ENCODE peak calls at places on chromosomes 12 and 14, in four cellular contexts. I, Z, R and W are unnamed samples.

GRCh38 chr14:52422650-52423356 is 108.7 kb downstream of the PTGER2 start:
- DNase-seq in R (peak; percentile 96), Z (no peak), I (no peak), W (peak; percentile 13)

GRCh38 chr12:47388712-47389111 is 309.0 kb upstream of the AMIGO2 start:
- DNase-seq in R (no peak), I (no peak), Z (no peak), W (no peak)

GRCh38 chr14:95318399-95318834 is 1.3 kb downstream of the CLMN start:
- DNase-seq in Z (no peak), I (no peak), R (no peak), W (no peak)

GRCh38 chr14:101315802-101316296 is 245.4 kb upstream of the DIO3 start:
- DNase-seq in I (no peak), Z (no peak), R (no peak), W (no peak)

GRCh38 chr12:11651785-11652184 is 2.3 kb downstream of the ETV6 start:
- DNase-seq in Z (no peak), I (no peak), R (peak; percentile 45), W (peak; percentile 27)

GRCh38 chr12:6925543-6926279 is 2.0 kb upstream of the ATN1 start:
- DNase-seq in R (peak; percentile 89), Z (peak; percentile 85), I (no peak), W (peak; percentile 78)

GRCh38 chr14:51552768-51553426 is 98.8 kb upstream of the FRMD6 start:
- DNase-seq in Z (peak; percentile 25), R (no peak), I (no peak), W (no peak)

GRCh38 chr12:43310596-43310995 is 241.4 kb downstream of the ADAMTS20 start:
- DNase-seq in R (no peak), Z (no peak), I (no peak), W (no peak)

GRCh38 chr12:109458086-109458485 is 19.0 kb downstream of the KCTD10 start:
- DNase-seq in I (peak; percentile 71), R (peak; percentile 61), Z (no peak), W (peak; percentile 54)
- H3K4me3 ChIP-seq in I (no peak overlapping the region), R (no peak overlapping the region), Z (no peak overlapping the region), W (no peak overlapping the region)

GRCh38 chr12:3336606-3337311 is 154.2 kb upstream of the PRMT8 start:
- DNase-seq in I (no peak), Z (no peak), R (peak; percentile 5), W (no peak)

GRCh38 chr12:3339221-3339620 is 151.8 kb upstream of the PRMT8 start:
- DNase-seq in I (no peak), Z (no peak), R (no peak), W (no peak)

GRCh38 chr12:3337944-3338343 is 153.1 kb upstream of the PRMT8 start:
- DNase-seq in Z (no peak), R (no peak), I (no peak), W (no peak)

GRCh38 chr12:3341594-3341993 is 149.4 kb upstream of the PRMT8 start:
- DNase-seq in R (no peak), Z (no peak), I (no peak), W (no peak)

DNA sequence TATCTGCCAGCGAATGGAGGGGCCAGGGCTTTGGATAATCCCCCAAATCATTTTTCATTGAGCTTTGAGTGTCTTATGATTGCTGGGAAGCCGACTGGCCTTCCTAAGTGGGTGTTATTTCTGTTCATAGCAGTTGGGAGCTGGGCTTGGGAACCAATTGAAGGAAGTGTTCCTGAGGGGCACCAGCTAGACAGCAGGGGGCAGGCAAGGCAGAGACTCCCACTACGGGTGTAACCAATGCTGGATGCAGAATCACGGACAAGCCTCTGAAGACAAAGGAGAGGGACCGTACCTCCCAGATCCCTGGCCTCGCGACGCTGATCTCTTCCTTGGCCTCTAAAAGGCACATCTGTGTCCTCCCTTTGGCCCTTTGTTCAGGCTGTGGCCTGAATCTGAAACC is 149.0 kb upstream of the PRMT8 start:
- DNase-seq in Z (peak; percentile 56), I (peak; percentile 23), R (peak; percentile 35), W (peak; percentile 43)
- TF ChIP-seq CTCF in Z (no peak), I (peak; percentile 78), R (peak; percentile 55), W (peak; percentile 57)

GRCh38 chr14:92322516-92322915 is 449 bp upstream of the SLC24A4 start:
- DNase-seq in Z (no peak), I (no peak), R (no peak), W (no peak)
- H3K4me3 ChIP-seq in Z (no peak overlapping the region), I (no peak overlapping the region), R (no peak overlapping the region), W (no peak overlapping the region)

GRCh38 chr12:48934312-48934706 is 9.0 kb upstream of the FKBP11 start:
- DNase-seq in R (no peak), I (no peak), Z (no peak), W (peak; percentile 13)
- TF ChIP-seq CTCF in R (peak; percentile 45), I (peak; percentile 63), Z (no peak), W (no peak)

DNA sequence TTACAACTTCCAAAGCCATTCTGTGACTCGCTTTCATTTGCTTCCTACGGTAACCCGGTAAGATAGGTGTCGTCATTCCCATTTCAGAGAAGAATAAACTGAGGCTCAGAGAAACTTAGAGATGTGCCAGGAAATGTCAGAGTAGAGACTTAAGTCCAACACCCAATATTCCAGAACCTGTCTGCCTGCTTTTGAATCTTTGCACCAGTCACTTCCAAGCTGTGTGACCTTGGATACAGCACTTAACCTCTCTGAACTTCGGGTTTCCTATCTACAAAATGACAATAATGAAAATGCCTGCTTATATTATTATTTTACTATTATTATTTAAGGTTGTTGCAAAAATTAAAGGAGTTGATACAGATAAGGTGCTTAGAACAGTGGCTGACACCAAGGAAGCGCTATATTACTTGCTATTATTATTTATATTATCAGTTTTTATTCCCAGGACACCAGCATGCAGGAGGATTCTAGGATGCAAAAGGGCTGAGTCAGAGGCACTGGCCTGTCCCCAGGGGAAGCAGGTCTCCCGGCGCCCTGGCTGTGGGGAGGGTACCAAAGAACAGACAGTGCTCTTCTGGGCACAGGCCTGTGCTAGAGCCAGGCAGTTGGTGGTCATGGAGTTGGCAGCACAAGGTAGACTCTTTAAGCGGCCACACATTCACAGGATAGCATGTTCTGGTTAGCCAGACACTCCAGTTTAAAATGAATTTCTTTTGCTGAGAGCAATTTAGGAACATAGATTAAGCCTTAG is 5.4 kb downstream of the HSPB8 start:
- DNase-seq in I (no peak), R (no peak), Z (no peak), W (no peak)
- H3K4me3 ChIP-seq in I (no peak overlapping the region), R (no peak overlapping the region), Z (no peak overlapping the region), W (no peak overlapping the region)

DNA sequence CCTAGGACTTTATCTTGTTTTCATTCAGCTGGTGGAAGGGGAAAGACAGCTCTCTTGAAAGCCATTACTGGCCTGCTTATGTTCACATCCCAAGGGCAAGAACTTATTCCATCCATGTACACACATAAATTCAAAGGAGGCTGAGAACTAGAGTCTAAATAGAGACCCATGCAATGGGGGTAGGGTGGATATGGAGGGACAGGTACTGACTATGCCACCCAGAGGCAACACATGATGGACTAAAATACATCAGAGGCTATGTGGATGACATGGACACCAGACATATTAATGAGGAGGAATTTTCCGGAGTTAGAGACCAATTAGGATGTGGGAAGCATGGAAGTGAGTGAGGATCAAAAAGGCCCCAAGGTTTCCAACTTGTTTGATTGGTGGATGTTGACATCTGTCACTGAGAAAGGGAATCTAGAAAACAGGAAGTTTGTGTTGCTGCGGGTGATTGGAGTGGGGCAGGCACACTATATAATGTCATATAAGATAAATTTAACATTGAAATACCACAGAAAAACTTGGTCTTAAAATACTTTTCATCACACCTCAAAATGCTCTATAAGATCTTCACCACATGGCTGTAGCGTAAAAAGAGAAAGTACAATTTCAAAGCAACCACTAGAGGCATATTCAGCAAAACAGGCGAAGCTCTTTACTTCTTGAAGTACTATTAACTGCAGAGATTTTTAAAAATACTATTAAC is 130.4 kb downstream of the GRIP1 start:
- DNase-seq in I (no peak), Z (no peak), R (no peak), W (peak; percentile 3)
- TF ChIP-seq CTCF in I (peak; percentile 34), Z (no peak), R (peak; percentile 6), W (no peak)

DNA sequence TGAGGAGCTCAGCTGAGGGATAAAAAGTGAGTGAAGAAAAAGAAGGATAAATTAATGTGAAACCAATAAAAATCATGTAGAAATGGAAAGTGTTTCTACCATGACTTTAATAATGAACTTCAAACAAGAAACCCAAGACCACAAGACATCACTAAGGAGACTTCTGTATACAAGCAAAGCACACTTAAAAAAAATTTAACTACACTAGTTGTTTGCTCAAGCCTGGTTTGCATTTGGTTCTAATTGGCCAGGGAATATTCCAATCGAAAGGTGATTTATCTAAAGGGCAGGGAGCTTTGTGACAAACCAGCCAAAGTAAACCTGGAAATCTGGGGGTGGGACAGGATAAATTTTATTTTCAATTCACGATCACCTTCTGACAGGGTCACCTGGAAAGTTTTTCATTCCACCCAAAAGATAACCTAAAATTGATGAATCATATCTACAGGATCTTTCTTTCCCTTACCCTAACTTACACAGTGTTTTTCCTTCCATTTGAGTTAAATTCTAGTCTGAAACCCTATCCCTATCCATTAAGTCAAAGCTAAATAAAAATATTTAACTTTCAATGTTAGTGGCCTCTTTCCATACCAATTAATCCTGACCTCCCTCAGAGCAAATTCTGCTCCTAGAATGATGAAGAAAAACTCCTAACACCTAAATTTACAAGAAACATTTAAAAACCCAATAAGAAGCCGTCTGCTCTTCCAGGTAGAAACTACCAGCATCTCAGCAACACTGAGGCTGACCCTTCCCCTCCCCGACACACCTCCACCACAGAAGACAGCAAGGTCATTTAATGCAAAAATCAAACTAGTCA is 2.5 kb downstream of the EGLN3 start:
- DNase-seq in I (no peak), Z (no peak), R (no peak), W (no peak)
- H3K4me3 ChIP-seq in I (no peak overlapping the region), Z (no peak overlapping the region), R (no peak overlapping the region), W (no peak overlapping the region)